ENCODE peak calls at places on chromosomes 4 and X, in seven cellular contexts. W is neuronal stem cell; H is PC-3; L is iPS DF 6.9; D is mammary epithelial cell; P is effector memory CD4-positive, alpha-beta T cell; C is upper lobe of left lung. A is an unnamed sample.

GRCh38 chrX:123755107-123755506 is 22.3 kb upstream of the THOC2 start:
- DNase-seq in L (no peak), P (no peak), D (no peak), W (no peak), C (peak; percentile 37), H (no peak), A (no peak)

GRCh38 chr4:127574643-127575042 is 58.1 kb upstream of the INTU start:
- DNase-seq in L (peak; percentile 31), H (no peak), P (no peak), W (no peak), D (no peak), C (no peak), A (no peak)

GRCh38 chr4:115275615-115276014 is 162.2 kb upstream of the NDST4 start:
- DNase-seq in H (no peak), D (no peak), L (no peak), C (peak; percentile 21), W (no peak), P (no peak), A (no peak)

GRCh38 chr4:26858947-26859401 is 1.7 kb upstream of the STIM2 start:
- DNase-seq in P (no peak), W (no peak), C (peak; percentile 30), L (no peak), D (no peak), H (no peak), A (no peak)

GRCh38 chr4:98994474-98995182 is 893 bp upstream of the METAP1 start:
- DNase-seq in L (no peak), P (no peak), D (no peak), C (peak; percentile 34), H (no peak), W (no peak), A (no peak)

GRCh38 chrX:37701588-37701987 is 16.0 kb downstream of the XK start:
- DNase-seq in C (no peak), H (no peak), D (no peak), W (no peak), L (no peak), P (no peak), A (no peak)

GRCh38 chr4:152485726-152486276 is 50.1 kb downstream of the FBXW7 start:
- DNase-seq in C (no peak), L (no peak), D (peak; percentile 83), W (no peak), P (no peak), H (peak; percentile 87), A (no peak)

GRCh38 chr4:40321671-40322131 is 13.4 kb upstream of the CHRNA9 start:
- DNase-seq in P (no peak), W (no peak), L (no peak), D (peak; percentile 57), C (no peak), H (no peak), A (no peak)

GRCh38 chrX:48676106-48676892 is 7.3 kb upstream of the WAS start:
- DNase-seq in L (peak; percentile 37), W (peak; percentile 87), P (peak; percentile 86), C (peak; percentile 90), H (peak; percentile 91), D (peak; percentile 80), A (peak; percentile 89)

GRCh38 chr4:140426610-140427103 is 791 bp downstream of the CLGN start:
- DNase-seq in C (no peak), W (peak; percentile 2), P (no peak), L (no peak), H (peak; percentile 7), D (no peak), A (no peak)

GRCh38 chrX:9378980-9379696 is 85.7 kb upstream of the TBL1X start:
- DNase-seq in P (no peak), C (no peak), D (peak; percentile 29), H (peak; percentile 74), L (no peak), W (no peak), A (no peak)

GRCh38 chrX:2875798-2876399 is 47.2 kb downstream of the GYG2 start:
- DNase-seq in H (peak; percentile 26), W (no peak), C (no peak), P (no peak), L (no peak), D (no peak), A (peak; percentile 11)

GRCh38 chr4:8504279-8505007 is 63.9 kb downstream of the TRMT44 start:
- DNase-seq in H (peak; percentile 39), W (no peak), L (no peak), C (no peak), D (no peak), P (no peak), A (no peak)

GRCh38 chrX:39336709-39337294 is 535.5 kb downstream of the MID1IP1 start:
- DNase-seq in W (no peak), C (peak; percentile 26), L (no peak), P (no peak), H (no peak), D (no peak), A (no peak)

GRCh38 chr4:10099521-10100325 is 16.9 kb downstream of the WDR1 start:
- DNase-seq in D (no peak), P (no peak), C (no peak), H (no peak), W (no peak), L (no peak), A (no peak)

GRCh38 chrX:131802836-131803626 is 220.1 kb upstream of the STK26 start:
- DNase-seq in C (peak; percentile 65), W (no peak), L (peak; percentile 2), P (peak; percentile 2), D (peak; percentile 55), H (peak; percentile 63), A (no peak)

GRCh38 chr4:128163177-128164117 is 102.3 kb downstream of the LARP1B start:
- DNase-seq in W (no peak), L (no peak), P (no peak), D (peak; percentile 37), C (no peak), H (peak; percentile 92), A (no peak)

GRCh38 chrX:110396777-110397176 is 38.1 kb downstream of the RTL9 start:
- DNase-seq in H (peak; percentile 34), W (no peak), P (no peak), L (no peak), C (no peak), D (no peak), A (no peak)

GRCh38 chr4:117971406-117971805 is 62.9 kb upstream of the NDST3 start:
- DNase-seq in C (no peak), H (no peak), L (no peak), W (no peak), P (no peak), D (no peak), A (no peak)

GRCh38 chr4:128809477-128810330 is at the start of gene JADE1:
- DNase-seq in P (peak; percentile 75), L (peak; percentile 93), C (peak; percentile 93), W (peak; percentile 93), D (peak; percentile 91), H (peak; percentile 85), A (peak; percentile 95)

GRCh38 chrX:129000018-129000417 is 523.3 kb downstream of the SMARCA1 start:
- DNase-seq in L (no peak), H (no peak), P (no peak), D (no peak), W (no peak), C (no peak), A (no peak)

GRCh38 chr4:8117278-8117682 is 41.3 kb downstream of the ABLIM2 start:
- DNase-seq in C (no peak), P (no peak), H (peak; percentile 52), D (peak; percentile 6), W (no peak), L (peak; percentile 39), A (no peak)

GRCh38 chr4:92381640-92382039 is 77.9 kb downstream of the GRID2 start:
- DNase-seq in D (peak; percentile 6), P (no peak), C (no peak), W (no peak), H (no peak), L (no peak), A (no peak)

DNA sequence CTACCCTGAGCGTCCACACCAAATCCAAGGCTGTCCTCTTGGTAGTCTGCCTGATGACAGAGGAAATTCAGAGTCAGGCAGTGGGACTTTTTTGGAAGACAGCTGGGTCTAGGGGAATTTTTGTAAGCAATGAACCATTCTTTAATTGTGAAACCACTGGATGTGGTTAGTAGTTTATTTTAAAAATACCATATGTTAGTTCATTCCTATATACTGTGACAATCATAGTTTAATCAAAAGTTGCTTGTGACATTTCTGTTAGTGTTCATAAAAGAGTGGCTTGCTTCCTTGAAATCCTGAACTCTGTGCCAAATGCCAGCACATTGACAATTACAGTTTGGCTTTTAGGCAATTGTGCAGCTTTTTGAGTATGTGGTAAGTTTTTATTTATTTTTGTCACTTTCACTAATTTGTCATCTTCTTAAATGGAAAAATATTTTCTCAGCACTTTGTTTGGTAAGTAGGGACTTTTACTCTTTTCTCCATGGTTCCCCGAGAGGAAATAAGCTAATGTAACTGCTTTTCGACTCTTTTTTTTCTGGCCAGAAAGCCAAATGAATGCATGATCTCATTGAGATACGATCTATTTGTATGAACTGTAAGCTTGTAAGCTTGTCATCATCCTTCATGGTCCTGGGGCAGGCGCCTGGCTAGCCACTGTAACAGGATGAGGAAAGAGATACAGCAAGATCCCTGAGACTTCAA is 72.6 kb upstream of the SLC4A4 start:
- DNase-seq in W (no peak), C (no peak), P (no peak), H (peak; percentile 10), D (no peak), L (no peak), A (peak; percentile 69)
- H3K4me3 ChIP-seq in W (no peak overlapping the region), C (no peak overlapping the region), P (no peak overlapping the region), H (no peak overlapping the region), D (no peak overlapping the region), L (no peak overlapping the region), A (no peak overlapping the region)

GRCh38 chr4:158808399-158808798 is 39.6 kb downstream of the FNIP2 start:
- DNase-seq in D (no peak), W (no peak), C (no peak), L (no peak), H (no peak), P (no peak), A (no peak)
- H3K4me1 ChIP-seq in D (peaks cover 42% of the 10 kb centered on the region), W (no peaks in the 10 kb centered on the region), C (peaks cover 69% of the 10 kb centered on the region), L (no peaks in the 10 kb centered on the region), H (peaks cover 44% of the 10 kb centered on the region), P (peaks cover 10% of the 10 kb centered on the region), A (no peaks in the 10 kb centered on the region)

DNA sequence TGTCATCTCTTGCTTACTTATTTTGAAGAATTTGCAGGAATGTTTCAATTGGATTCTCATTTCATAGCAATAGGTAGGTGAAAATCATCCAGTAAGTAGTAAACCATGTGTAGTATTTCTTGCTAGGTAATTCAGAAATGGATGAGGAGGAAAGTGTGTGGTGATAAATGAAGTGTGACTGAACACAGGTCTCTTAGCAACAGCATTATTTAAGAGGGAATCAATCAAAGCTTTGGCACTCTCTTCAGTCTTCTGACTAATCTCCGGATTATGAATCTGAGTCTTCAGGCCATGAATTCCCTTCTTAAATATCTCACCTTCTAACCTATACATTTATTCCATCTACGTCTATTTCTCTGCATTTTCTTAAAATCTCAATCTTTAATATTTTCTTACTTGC is 55.8 kb upstream of the ARHGAP24 start:
- DNase-seq in L (no peak), C (no peak), W (no peak), H (no peak), P (no peak), D (no peak), A (no peak)
- H3K4me3 ChIP-seq in L (no peak overlapping the region), C (no peak overlapping the region), W (no peak overlapping the region), H (no peak overlapping the region), P (no peak overlapping the region), D (no peak overlapping the region), A (no peak overlapping the region)

DNA sequence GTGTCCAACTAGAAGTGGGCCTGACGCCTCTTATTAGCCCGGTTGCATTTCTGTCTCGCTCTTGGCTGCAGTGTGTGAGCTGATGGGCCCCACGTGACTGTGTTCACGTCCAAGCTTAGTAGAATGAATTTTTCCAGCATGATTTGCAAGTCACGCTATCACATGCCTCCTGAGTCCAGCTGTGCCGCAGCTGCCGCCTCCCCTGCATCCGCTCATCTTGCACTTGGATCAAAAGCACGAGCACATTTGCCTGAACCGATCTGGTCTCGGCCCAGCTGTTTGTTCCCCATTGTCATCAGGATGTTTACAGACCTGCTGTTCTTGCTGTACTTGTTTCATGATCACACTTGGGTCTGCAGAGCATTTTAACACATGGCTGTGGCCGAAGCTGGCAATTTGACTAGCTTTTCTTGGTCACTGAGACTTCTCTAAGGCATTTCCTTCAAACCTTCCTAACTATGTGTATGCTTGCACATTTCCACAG is 126.5 kb downstream of the KIT start:
- DNase-seq in D (no peak), L (no peak), P (no peak), C (peak; percentile 60), H (no peak), W (no peak), A (peak; percentile 97)
- H3K4me1 ChIP-seq in D (no peaks in the 10 kb centered on the region), L (no peaks in the 10 kb centered on the region), P (no peaks in the 10 kb centered on the region), C (peaks cover 13% of the 10 kb centered on the region), H (no peaks in the 10 kb centered on the region), W (peaks cover 2% of the 10 kb centered on the region), A (no peaks in the 10 kb centered on the region)